ENCODE peak calls at places on chromosome 3, in four cellular contexts. One of them, this sample, is unnamed.
A peak's percentile ranks its signal among the peaks of the same experiment; 100 is the strongest.

GRCh38 chr3:32391643-32392529 is at the start of gene CMTM7:
- DNase-seq in heart right ventricle: peak; percentile 76
- DNase-seq in CD8-positive, alpha-beta memory T cell: peak; percentile 33
- DNase-seq in ovary: peak; percentile 64
- DNase-seq in this sample: peak; percentile 76

GRCh38 chr3:111717601-111718000 is 122.5 kb upstream of the ZBED2 start:
- DNase-seq in heart right ventricle: peak; percentile 51
- DNase-seq in CD8-positive, alpha-beta memory T cell: peak; percentile 64
- DNase-seq in ovary: peak; percentile 66
- DNase-seq in this sample: peak; percentile 52

GRCh38 chr3:40190056-40190455 is 119.5 kb upstream of the EIF1B start:
- DNase-seq in heart right ventricle: no peak
- DNase-seq in CD8-positive, alpha-beta memory T cell: no peak
- DNase-seq in ovary: no peak
- DNase-seq in this sample: no peak

GRCh38 chr3:178076718-178077117 is 459.5 kb upstream of the KCNMB2 start:
- DNase-seq in heart right ventricle: no peak
- DNase-seq in CD8-positive, alpha-beta memory T cell: no peak
- DNase-seq in ovary: no peak
- DNase-seq in this sample: no peak

GRCh38 chr3:47781326-47781684 is 388 bp downstream of the SMARCC1 start:
- DNase-seq in heart right ventricle: peak; percentile 69
- DNase-seq in CD8-positive, alpha-beta memory T cell: peak; percentile 66
- DNase-seq in ovary: peak; percentile 80
- DNase-seq in this sample: peak; percentile 64

GRCh38 chr3:158213461-158213860 is 103.6 kb downstream of the RSRC1 start:
- DNase-seq in heart right ventricle: no peak
- DNase-seq in CD8-positive, alpha-beta memory T cell: no peak
- DNase-seq in ovary: no peak
- DNase-seq in this sample: no peak

GRCh38 chr3:33277193-33277882 is at the start of gene FBXL2:
- DNase-seq in heart right ventricle: peak; percentile 72
- DNase-seq in CD8-positive, alpha-beta memory T cell: no peak
- DNase-seq in ovary: peak; percentile 71
- DNase-seq in this sample: no peak

GRCh38 chr3:150080058-150080730 is 109.5 kb upstream of the PFN2 start:
- DNase-seq in heart right ventricle: no peak
- DNase-seq in CD8-positive, alpha-beta memory T cell: no peak
- DNase-seq in ovary: no peak
- DNase-seq in this sample: no peak

GRCh38 chr3:110074095-110074494 is 736.7 kb upstream of the DPPA4 start:
- DNase-seq in heart right ventricle: no peak
- DNase-seq in CD8-positive, alpha-beta memory T cell: no peak
- DNase-seq in ovary: no peak
- DNase-seq in this sample: no peak

GRCh38 chr3:117165611-117166051 is 456.1 kb downstream of the TUSC7 start:
- DNase-seq in heart right ventricle: no peak
- DNase-seq in CD8-positive, alpha-beta memory T cell: no peak
- DNase-seq in ovary: no peak
- DNase-seq in this sample: no peak

GRCh38 chr3:535566-536416 is 339.2 kb downstream of the CHL1 start:
- DNase-seq in heart right ventricle: peak; percentile 24
- DNase-seq in CD8-positive, alpha-beta memory T cell: no peak
- DNase-seq in ovary: peak; percentile 9
- DNase-seq in this sample: no peak

GRCh38 chr3:125683067-125683844 is 88.0 kb upstream of the OSBPL11 start:
- DNase-seq in heart right ventricle: peak; percentile 61
- DNase-seq in CD8-positive, alpha-beta memory T cell: no peak
- DNase-seq in ovary: no peak
- DNase-seq in this sample: no peak

GRCh38 chr3:122760457-122761271 is 33.0 kb downstream of the HSPBAP1 start:
- DNase-seq in heart right ventricle: no peak
- DNase-seq in CD8-positive, alpha-beta memory T cell: no peak
- DNase-seq in ovary: no peak
- DNase-seq in this sample: no peak

GRCh38 chr3:146626384-146627122 is 21.4 kb upstream of the PLSCR5 start:
- DNase-seq in heart right ventricle: no peak
- DNase-seq in CD8-positive, alpha-beta memory T cell: no peak
- DNase-seq in ovary: no peak
- DNase-seq in this sample: no peak

GRCh38 chr3:186622651-186623310 is 9.9 kb downstream of the AHSG start:
- DNase-seq in heart right ventricle: no peak
- DNase-seq in CD8-positive, alpha-beta memory T cell: no peak
- DNase-seq in ovary: no peak
- DNase-seq in this sample: no peak

GRCh38 chr3:57079221-57079831 is 18.9 kb downstream of the SPATA12 start:
- DNase-seq in heart right ventricle: peak; percentile 44
- DNase-seq in CD8-positive, alpha-beta memory T cell: no peak
- DNase-seq in ovary: peak; percentile 76
- DNase-seq in this sample: no peak

GRCh38 chr3:115927210-115927609 is 303.9 kb downstream of the GAP43 start:
- DNase-seq in heart right ventricle: no peak
- DNase-seq in CD8-positive, alpha-beta memory T cell: no peak
- DNase-seq in ovary: no peak
- DNase-seq in this sample: no peak

GRCh38 chr3:8996681-8997121 is 33.4 kb upstream of the RAD18 start:
- DNase-seq in heart right ventricle: peak; percentile 42
- DNase-seq in CD8-positive, alpha-beta memory T cell: no peak
- DNase-seq in ovary: peak; percentile 81
- DNase-seq in this sample: no peak

GRCh38 chr3:156207802-156208685 is 87.7 kb downstream of the KCNAB1 start:
- DNase-seq in heart right ventricle: no peak
- DNase-seq in CD8-positive, alpha-beta memory T cell: no peak
- DNase-seq in ovary: no peak
- DNase-seq in this sample: no peak
- H3K27ac ChIP-seq in heart right ventricle: no peak overlapping the region
- H3K27ac ChIP-seq in CD8-positive, alpha-beta memory T cell: no peak overlapping the region
- H3K27ac ChIP-seq in ovary: no peak overlapping the region
- H3K27ac ChIP-seq in this sample: no peak overlapping the region

GRCh38 chr3:10192953-10193691 is 28.4 kb downstream of the IRAK2 start:
- DNase-seq in heart right ventricle: no peak
- DNase-seq in CD8-positive, alpha-beta memory T cell: peak; percentile 42
- DNase-seq in ovary: no peak
- DNase-seq in this sample: peak; percentile 76
- H3K4me1 ChIP-seq in heart right ventricle: peaks cover 20% of the 10 kb centered on the region
- H3K4me1 ChIP-seq in CD8-positive, alpha-beta memory T cell: peaks cover 91% of the 10 kb centered on the region
- H3K4me1 ChIP-seq in ovary: peaks cover 16% of the 10 kb centered on the region
- H3K4me1 ChIP-seq in this sample: peaks cover 83% of the 10 kb centered on the region

GRCh38 chr3:64393193-64393592 is 167.9 kb upstream of the PRICKLE2 start:
- DNase-seq in heart right ventricle: no peak
- DNase-seq in CD8-positive, alpha-beta memory T cell: no peak
- DNase-seq in ovary: no peak
- DNase-seq in this sample: no peak
- H3K27ac ChIP-seq in heart right ventricle: no peak overlapping the region
- H3K27ac ChIP-seq in CD8-positive, alpha-beta memory T cell: no peak overlapping the region
- H3K27ac ChIP-seq in ovary: no peak overlapping the region
- H3K27ac ChIP-seq in this sample: no peak overlapping the region

GRCh38 chr3:138390582-138390932 is 42.2 kb downstream of the MRAS start:
- DNase-seq in heart right ventricle: no peak
- DNase-seq in CD8-positive, alpha-beta memory T cell: no peak
- DNase-seq in ovary: no peak
- DNase-seq in this sample: no peak

GRCh38 chr3:138397983-138398382 is 36.4 kb upstream of the ESYT3 start:
- DNase-seq in heart right ventricle: no peak
- DNase-seq in CD8-positive, alpha-beta memory T cell: no peak
- DNase-seq in ovary: no peak
- DNase-seq in this sample: no peak

GRCh38 chr3:138395865-138396751 is 38.3 kb upstream of the ESYT3 start:
- DNase-seq in heart right ventricle: peak; percentile 44
- DNase-seq in CD8-positive, alpha-beta memory T cell: no peak
- DNase-seq in ovary: no peak
- DNase-seq in this sample: no peak

GRCh38 chr3:138396752-138397410 is 37.5 kb upstream of the ESYT3 start:
- DNase-seq in heart right ventricle: no peak
- DNase-seq in CD8-positive, alpha-beta memory T cell: no peak
- DNase-seq in ovary: no peak
- DNase-seq in this sample: no peak

DNA sequence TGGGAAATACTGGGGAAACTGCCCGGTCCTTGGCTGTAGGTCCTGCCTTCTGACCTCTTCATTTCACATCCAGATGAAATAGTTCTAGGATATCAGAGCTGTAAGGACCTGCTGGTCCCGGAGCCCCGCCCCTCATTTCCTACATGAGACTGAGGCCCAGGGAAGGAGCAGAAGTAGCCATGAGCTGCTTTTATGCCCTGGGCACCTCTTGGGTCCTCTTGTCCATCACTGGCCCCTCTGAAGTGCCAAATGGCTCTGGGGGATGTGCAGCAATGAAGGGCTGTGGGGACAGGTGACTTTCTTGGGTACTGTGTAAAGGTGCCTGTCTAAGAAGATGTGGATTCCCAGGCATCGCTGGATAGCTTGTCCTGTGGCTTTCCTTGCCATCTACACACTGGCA is 40.3 kb upstream of the ESYT3 start:
- DNase-seq in heart right ventricle: no peak
- DNase-seq in CD8-positive, alpha-beta memory T cell: no peak
- DNase-seq in ovary: no peak
- DNase-seq in this sample: no peak
- H3K4me1 ChIP-seq in heart right ventricle: peaks cover 13% of the 10 kb centered on the region
- H3K4me1 ChIP-seq in CD8-positive, alpha-beta memory T cell: no peaks in the 10 kb centered on the region
- H3K4me1 ChIP-seq in ovary: peaks cover 17% of the 10 kb centered on the region
- H3K4me1 ChIP-seq in this sample: no peaks in the 10 kb centered on the region

DNA sequence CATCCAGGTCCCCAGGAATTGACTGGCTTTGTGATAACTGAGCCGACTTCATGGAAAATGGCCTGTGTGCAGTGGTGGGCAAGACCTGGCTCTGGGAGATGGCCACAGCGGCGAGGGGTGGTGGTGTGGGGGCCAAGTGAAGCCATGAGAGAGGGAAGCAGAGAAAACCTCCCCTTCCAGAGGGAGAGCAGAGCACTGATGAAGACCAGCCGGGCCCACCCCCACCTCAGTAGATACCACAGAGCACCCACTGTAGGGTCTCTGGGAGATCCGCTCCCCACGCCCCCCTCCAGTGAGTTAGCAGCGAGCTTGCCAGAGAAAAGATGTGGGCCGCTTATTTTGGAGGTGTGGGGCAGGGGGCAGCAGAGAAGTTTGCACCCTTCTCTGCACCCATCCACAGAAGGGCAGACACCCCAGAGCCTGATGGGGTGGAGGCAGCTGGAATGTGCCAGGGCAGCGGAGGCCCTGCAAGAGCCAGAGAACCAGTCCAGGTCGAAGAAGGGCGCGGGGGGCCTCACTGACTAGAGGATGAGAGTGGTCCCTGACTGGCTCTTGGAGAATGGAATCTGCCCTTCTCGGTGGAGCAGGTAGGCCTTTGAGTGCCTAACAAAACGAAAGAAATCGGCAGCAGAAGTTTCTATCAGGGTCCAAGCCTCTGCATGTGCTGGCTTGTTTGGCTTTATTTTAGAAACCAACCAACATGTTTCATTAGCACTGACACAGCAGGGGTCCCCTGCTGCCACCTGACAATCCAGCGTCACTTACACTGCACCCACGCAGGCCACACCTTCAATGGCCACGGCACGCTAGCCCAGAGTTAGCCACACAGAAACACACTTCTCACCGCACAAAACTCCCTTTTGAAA is 28.3 kb downstream of the MELTF start:
- DNase-seq in heart right ventricle: no peak
- DNase-seq in CD8-positive, alpha-beta memory T cell: no peak
- DNase-seq in ovary: no peak
- DNase-seq in this sample: no peak
- H3K27ac ChIP-seq in heart right ventricle: no peak overlapping the region
- H3K27ac ChIP-seq in CD8-positive, alpha-beta memory T cell: no peak overlapping the region
- H3K27ac ChIP-seq in ovary: peak overlapping the region; percentile 99
- H3K27ac ChIP-seq in this sample: no peak overlapping the region

GRCh38 chr3:46353090-46353489 is 821 bp upstream of the CCR2 start:
- DNase-seq in heart right ventricle: no peak
- DNase-seq in CD8-positive, alpha-beta memory T cell: no peak
- DNase-seq in ovary: no peak
- DNase-seq in this sample: no peak
- H3K4me1 ChIP-seq in heart right ventricle: no peaks in the 10 kb centered on the region
- H3K4me1 ChIP-seq in CD8-positive, alpha-beta memory T cell: peaks cover 54% of the 10 kb centered on the region
- H3K4me1 ChIP-seq in ovary: no peaks in the 10 kb centered on the region
- H3K4me1 ChIP-seq in this sample: peaks cover 44% of the 10 kb centered on the region

GRCh38 chr3:160403796-160404510 is 4.5 kb downstream of the SMC4 start:
- DNase-seq in heart right ventricle: no peak
- DNase-seq in CD8-positive, alpha-beta memory T cell: no peak
- DNase-seq in ovary: no peak
- DNase-seq in this sample: no peak

GRCh38 chr3:160400631-160401150 is 1.2 kb downstream of the SMC4 start:
- DNase-seq in heart right ventricle: peak; percentile 31
- DNase-seq in CD8-positive, alpha-beta memory T cell: peak; percentile 22
- DNase-seq in ovary: peak; percentile 38
- DNase-seq in this sample: no peak

GRCh38 chr3:160402249-160403027 is 3.0 kb downstream of the SMC4 start:
- DNase-seq in heart right ventricle: no peak
- DNase-seq in CD8-positive, alpha-beta memory T cell: no peak
- DNase-seq in ovary: no peak
- DNase-seq in this sample: no peak

GRCh38 chr3:160401301-160402095 is 2.0 kb downstream of the SMC4 start:
- DNase-seq in heart right ventricle: no peak
- DNase-seq in CD8-positive, alpha-beta memory T cell: no peak
- DNase-seq in ovary: no peak
- DNase-seq in this sample: no peak

GRCh38 chr3:160403028-160403545 is 3.6 kb downstream of the SMC4 start:
- DNase-seq in heart right ventricle: no peak
- DNase-seq in CD8-positive, alpha-beta memory T cell: no peak
- DNase-seq in ovary: no peak
- DNase-seq in this sample: no peak
- H3K27ac ChIP-seq in heart right ventricle: no peak overlapping the region
- H3K27ac ChIP-seq in CD8-positive, alpha-beta memory T cell: peak overlapping the region; percentile 5
- H3K27ac ChIP-seq in ovary: no peak overlapping the region
- H3K27ac ChIP-seq in this sample: no peak overlapping the region